ENCODE peak calls at places on chromosome 13, in seven cellular contexts. M, X, G, V, K, I and O are unnamed samples.

GRCh38 chr13:45219938-45220375 is 19.1 kb upstream of the KCTD4 start:
- DNase-seq in I (no peak), K (peak; percentile 54), G (no peak), X (peak; percentile 98), M (no peak), V (no peak), O (no peak)

GRCh38 chr13:100039740-100040139 is 49.2 kb upstream of the PCCA start:
- DNase-seq in G (no peak), M (no peak), X (peak; percentile 15), I (no peak), K (no peak), V (no peak), O (no peak)

GRCh38 chr13:112783946-112784500 is 94.2 kb downstream of the ATP11A start:
- DNase-seq in I (no peak), K (no peak), G (no peak), X (no peak), V (no peak), M (no peak), O (peak; percentile 87)

GRCh38 chr13:95073826-95074345 is 227.4 kb downstream of the ABCC4 start:
- DNase-seq in K (peak; percentile 11), X (no peak), V (no peak), M (no peak), I (no peak), G (no peak), O (no peak)

GRCh38 chr13:23386533-23386932 is 47.0 kb downstream of the SACS start:
- DNase-seq in M (no peak), I (no peak), X (no peak), K (no peak), V (no peak), G (no peak), O (no peak)

GRCh38 chr13:25756916-25757315 is 294.9 kb downstream of the SHISA2 start:
- DNase-seq in V (no peak), G (no peak), X (no peak), I (no peak), K (no peak), M (no peak), O (no peak)

GRCh38 chr13:97474581-97474980 is 40.6 kb downstream of the RAP2A start:
- DNase-seq in I (no peak), X (no peak), M (no peak), K (peak; percentile 48), V (no peak), G (no peak), O (no peak)

GRCh38 chr13:32642858-32643257 is 56.6 kb downstream of the PDS5B start:
- DNase-seq in X (no peak), K (no peak), G (no peak), I (no peak), V (no peak), M (no peak), O (no peak)

GRCh38 chr13:94708971-94709614 is 3.3 kb downstream of the SOX21 start:
- DNase-seq in G (no peak), V (no peak), I (no peak), X (no peak), M (no peak), K (no peak), O (no peak)

GRCh38 chr13:46596501-46596900 is 43.5 kb downstream of the LRCH1 start:
- DNase-seq in M (no peak), I (no peak), V (no peak), K (no peak), X (no peak), G (no peak), O (no peak)

GRCh38 chr13:44022196-44022595 is 142.5 kb downstream of the LACC1 start:
- DNase-seq in I (no peak), X (peak; percentile 13), G (no peak), K (no peak), M (no peak), V (no peak), O (no peak)

GRCh38 chr13:56902276-56902675 is 238.4 kb upstream of the PRR20A start:
- DNase-seq in I (no peak), V (no peak), X (no peak), K (no peak), M (no peak), G (no peak), O (no peak)